ENCODE peak calls at places on chromosomes 13 and 19, in nine cellular contexts. T is K562; L is ACHN; Y is effector memory CD4-positive, alpha-beta T cell; U is HEK293T; R is glutamatergic neuron; G is activated CD4-positive, CD25-positive, alpha-beta regulatory T cell; X is spleen; H is NCI-H1092. Q is an unnamed sample.

GRCh38 chr13:47170971-47171370 is 274.1 kb upstream of the HTR2A start:
- DNase-seq in T (no peak), L (no peak), Y (no peak), U (no peak), R (no peak), G (no peak), X (no peak), H (no peak), Q (no peak)

GRCh38 chr13:103436057-103436654 is 369.9 kb upstream of the SLC10A2 start:
- DNase-seq in T (no peak), L (no peak), Y (no peak), U (no peak), R (peak), G (no peak), X (no peak), H (no peak), Q (no peak)

GRCh38 chr13:24670927-24671326 is 9.3 kb upstream of the ATP12A start:
- DNase-seq in T (peak), L (peak), Y (no peak), U (peak), R (no peak), G (no peak), X (no peak), H (no peak), Q (peak)

GRCh38 chr13:91347996-91348905 is 764 bp downstream of the MIR17HG start:
- DNase-seq in T (peak), L (peak), Y (peak), U (peak), R (peak), G (peak), X (peak), H (peak), Q (peak)

GRCh38 chr19:54521022-54521859 is 18.6 kb downstream of the LAIR2 start:
- DNase-seq in T (no peak), L (no peak), Y (no peak), U (no peak), R (no peak), G (no peak), X (no peak), H (no peak), Q (no peak)

GRCh38 chr13:53069800-53070199 is 41.2 kb downstream of the OLFM4 start:
- DNase-seq in T (no peak), L (no peak), Y (no peak), U (no peak), R (no peak), G (no peak), X (no peak), H (no peak), Q (no peak)

GRCh38 chr19:18204394-18205179 is 745 bp upstream of the RAB3A start:
- DNase-seq in T (no peak), L (no peak), Y (no peak), U (no peak), R (peak), G (no peak), X (peak), H (peak), Q (no peak)

GRCh38 chr13:112241288-112241687 is 134.9 kb upstream of the SPACA7 start:
- DNase-seq in T (no peak), L (no peak), Y (no peak), U (no peak), R (no peak), G (no peak), X (no peak), H (no peak), Q (no peak)

GRCh38 chr13:30463820-30464495 is 1.8 kb downstream of the HMGB1 start:
- DNase-seq in T (peak), L (peak), Y (peak), U (no peak), R (peak), G (peak), X (peak), H (no peak), Q (no peak)

GRCh38 chr19:30430206-30430734 is 58.1 kb downstream of the ZNF536 start:
- DNase-seq in T (no peak), L (no peak), Y (no peak), U (no peak), R (no peak), G (no peak), X (peak), H (no peak), Q (no peak)